ENCODE peak calls at places on chromosomes 11 and 22, in ten cellular contexts. L is esophagus squamous epithelium, V is stomach, R is right lobe of liver, B is A549, Z is upper lobe of left lung, E is IMR-90, I is suprapubic skin, A is body of pancreas, F is GM12878. K is an unnamed sample.
A peak's percentile ranks its signal among the peaks of the same experiment; 100 is the strongest.

GRCh38 chr11:119614227-119615002 is 114.6 kb downstream of the NECTIN1 start:
- DNase-seq in F (no peak), A (no peak), B (no peak), I (no peak), V (no peak), E (no peak), L (no peak), R (no peak), Z (no peak), K (no peak)

GRCh38 chr11:80350541-80350940 is 909.7 kb upstream of the TENM4 start:
- DNase-seq in R (no peak), V (no peak), B (no peak), F (no peak), Z (no peak), E (no peak), I (no peak), A (no peak), L (no peak), K (no peak)

GRCh38 chr22:29207562-29208501 is 2.1 kb downstream of the EMID1 start:
- DNase-seq in L (no peak), E (no peak), F (no peak), I (peak; percentile 74), A (no peak), Z (peak; percentile 45), V (no peak), R (no peak), B (no peak), K (no peak)

GRCh38 chr22:24117942-24118341 is 63.3 kb upstream of the SUSD2 start:
- DNase-seq in E (no peak), L (no peak), F (no peak), R (no peak), V (no peak), I (no peak), Z (no peak), A (no peak), B (no peak), K (no peak)

GRCh38 chr11:10542776-10543175 is 1.8 kb upstream of the RNF141 start:
- DNase-seq in R (no peak), L (no peak), B (no peak), I (no peak), Z (no peak), A (no peak), F (no peak), E (no peak), V (no peak), K (no peak)

GRCh38 chr11:92838655-92839334 is 130.7 kb upstream of the MTNR1B start:
- DNase-seq in A (no peak), B (no peak), I (no peak), E (peak; percentile 16), Z (no peak), R (no peak), V (no peak), F (no peak), L (no peak), K (no peak)

GRCh38 chr22:20781272-20781990 is 7.5 kb downstream of the SERPIND1 start:
- DNase-seq in L (no peak), I (no peak), E (peak; percentile 21), Z (no peak), B (no peak), F (no peak), R (no peak), A (no peak), V (no peak), K (no peak)

GRCh38 chr11:116660011-116660410 is 112.8 kb downstream of the BUD13 start:
- DNase-seq in R (no peak), Z (no peak), L (no peak), V (no peak), E (no peak), A (no peak), B (no peak), F (no peak), I (no peak), K (no peak)

GRCh38 chr22:32539631-32540449 is 65.2 kb downstream of the FBXO7 start:
- DNase-seq in B (peak; percentile 16), I (no peak), L (no peak), A (no peak), F (peak; percentile 28), V (no peak), E (no peak), R (peak; percentile 83), Z (no peak), K (no peak)

GRCh38 chr11:126981635-126982034 is 18.9 kb downstream of the KIRREL3 start:
- DNase-seq in I (no peak), L (no peak), A (no peak), R (no peak), E (no peak), F (no peak), V (no peak), B (no peak), Z (no peak), K (no peak)

GRCh38 chr11:23866641-23867040 is 630.2 kb upstream of the LUZP2 start:
- DNase-seq in E (peak; percentile 60), F (no peak), L (no peak), V (no peak), R (no peak), A (no peak), B (peak; percentile 6), I (no peak), Z (no peak), K (no peak)

GRCh38 chr11:31986201-31986889 is 104.5 kb upstream of the RCN1 start:
- DNase-seq in E (no peak), R (no peak), F (no peak), V (no peak), A (no peak), B (no peak), Z (no peak), I (no peak), L (no peak), K (no peak)

GRCh38 chr11:123976770-123977560 is 616 bp downstream of the OR10S1 start:
- DNase-seq in B (no peak), V (no peak), Z (peak; percentile 62), R (no peak), I (no peak), A (no peak), E (no peak), L (no peak), F (no peak), K (no peak)

GRCh38 chr11:57476223-57476882 is 16.0 kb downstream of the RTN4RL2 start:
- DNase-seq in I (no peak), L (no peak), A (peak; percentile 59), V (peak; percentile 65), B (no peak), F (no peak), Z (peak; percentile 93), E (no peak), R (peak; percentile 83), K (peak; percentile 27)

GRCh38 chr11:2641623-2642022 is 58.2 kb downstream of the KCNQ1OT1 start:
- DNase-seq in Z (no peak), L (no peak), B (no peak), A (no peak), I (no peak), F (no peak), E (no peak), V (no peak), R (no peak), K (no peak)
- H3K9me3 ChIP-seq in Z (peaks cover 31% of the 10 kb centered on the region), L (no peaks in the 10 kb centered on the region), B (peaks cover 74% of the 10 kb centered on the region), A (peaks cover 8% of the 10 kb centered on the region), I (peaks cover 21% of the 10 kb centered on the region), F (no peaks in the 10 kb centered on the region), E (peaks cover 45% of the 10 kb centered on the region), V (peaks cover 95% of the 10 kb centered on the region), R (no peaks in the 10 kb centered on the region), K (no peaks in the 10 kb centered on the region)

GRCh38 chr11:63979426-63979825 is 5.0 kb downstream of the COX8A start:
- DNase-seq in L (no peak), R (no peak), V (no peak), E (no peak), I (no peak), A (no peak), Z (no peak), B (no peak), F (no peak), K (no peak)

GRCh38 chr11:63978551-63979235 is 4.3 kb downstream of the COX8A start:
- DNase-seq in B (no peak), I (no peak), L (no peak), R (no peak), A (no peak), F (no peak), V (no peak), E (no peak), Z (no peak), K (peak; percentile 36)

GRCh38 chr11:63970902-63971301 is 3.5 kb upstream of the COX8A start:
- DNase-seq in A (no peak), I (no peak), V (no peak), F (no peak), E (no peak), L (no peak), B (no peak), R (no peak), Z (no peak), K (no peak)

GRCh38 chr11:63974259-63975143 is at the start of gene COX8A:
- DNase-seq in Z (peak; percentile 90), B (peak; percentile 100), I (peak; percentile 99), V (peak; percentile 98), R (peak; percentile 98), A (peak; percentile 100), E (peak; percentile 100), L (peak; percentile 94), F (peak; percentile 99), K (peak; percentile 99)
- TF ChIP-seq POLR2A in Z (peak; percentile 53), B (peak; percentile 74), I (peak; percentile 66), V (no peak), R (peak; percentile 41), A (peak; percentile 74), E (peak; percentile 62), L (peak; percentile 39), F (peak; percentile 94), K (peak; percentile 48)

GRCh38 chr11:113473983-113474361 is 1.2 kb downstream of the DRD2 start:
- DNase-seq in L (no peak), F (no peak), A (no peak), R (no peak), B (peak; percentile 0), Z (no peak), E (no peak), V (no peak), I (no peak), K (no peak)

GRCh38 chr11:113464416-113464815 is 10.8 kb downstream of the DRD2 start:
- DNase-seq in R (no peak), I (no peak), A (no peak), F (no peak), V (no peak), Z (no peak), L (no peak), E (no peak), B (no peak), K (no peak)

GRCh38 chr11:113470233-113470632 is 5.0 kb downstream of the DRD2 start:
- DNase-seq in A (no peak), F (no peak), E (no peak), Z (no peak), L (no peak), B (no peak), R (no peak), I (no peak), V (no peak), K (no peak)

GRCh38 chr11:113465786-113466185 is 9.4 kb downstream of the DRD2 start:
- DNase-seq in B (no peak), F (no peak), R (no peak), Z (no peak), V (no peak), A (no peak), E (no peak), I (no peak), L (no peak), K (no peak)

GRCh38 chr11:113468666-113469345 is 6.4 kb downstream of the DRD2 start:
- DNase-seq in L (no peak), B (no peak), I (no peak), R (no peak), F (no peak), V (no peak), E (no peak), Z (no peak), A (no peak), K (no peak)
- H3K9me3 ChIP-seq in L (no peaks in the 10 kb centered on the region), B (no peaks in the 10 kb centered on the region), I (no peaks in the 10 kb centered on the region), R (no peaks in the 10 kb centered on the region), F (no peaks in the 10 kb centered on the region), V (no peaks in the 10 kb centered on the region), E (no peaks in the 10 kb centered on the region), Z (no peaks in the 10 kb centered on the region), A (no peaks in the 10 kb centered on the region), K (no peaks in the 10 kb centered on the region)

GRCh38 chr11:63768232-63769043 is at the start of gene ZFTA:
- DNase-seq in I (no peak), Z (peak; percentile 93), V (peak; percentile 61), F (no peak), E (peak; percentile 37), L (no peak), R (peak; percentile 75), A (peak; percentile 68), B (peak; percentile 51), K (peak; percentile 39)
- TF ChIP-seq POLR2A in I (no peak), Z (no peak), V (no peak), F (peak; percentile 29), E (no peak), L (no peak), R (no peak), A (no peak), B (no peak), K (no peak)

K was measured in prostate gland.